ENCODE peak calls at places on chromosomes 13 and 19, in six cellular contexts. Y is EL; P is tibial artery; O is M059J; Z is CD8-positive, alpha-beta memory T cell; A is stimulated activated CD8-positive, alpha-beta memory T cell treated with anti-CD3 and anti-CD28 coated beads, Interleukin-15, amount 100 ng/mL, for 48 hours. D is an unnamed sample.

GRCh38 chr19:44530777-44531176 is 1.3 kb upstream of the CEACAM20 start:
- DNase-seq in Z (no peak), Y (peak), A (no peak), P (no peak), O (peak), D (no peak)

GRCh38 chr19:4288091-4288777 is 9.2 kb downstream of the SHD start:
- DNase-seq in A (no peak), Y (no peak), O (no peak), Z (no peak), P (no peak), D (no peak)

GRCh38 chr19:37995346-37995745 is 88.3 kb downstream of the SIPA1L3 start:
- DNase-seq in A (no peak), Y (no peak), Z (no peak), P (no peak), O (no peak), D (no peak)

GRCh38 chr19:34253711-34254551 is 423 bp upstream of the GARRE1 start:
- DNase-seq in O (no peak), P (peak), Z (no peak), A (no peak), Y (peak), D (peak)

GRCh38 chr13:110714798-110715394 is 1.4 kb downstream of the ING1 start:
- DNase-seq in Z (peak), A (peak), Y (no peak), O (no peak), P (peak), D (peak)

GRCh38 chr13:26785845-26786630 is 25.5 kb upstream of the GPR12 start:
- DNase-seq in O (peak), Z (peak), P (peak), Y (peak), A (peak), D (peak)

GRCh38 chr19:11422163-11423068 is 3.3 kb upstream of the RGL3 start:
- DNase-seq in O (no peak), Z (peak), A (peak), Y (peak), P (peak), D (peak)

GRCh38 chr13:21124853-21125252 is 51.5 kb downstream of the SKA3 start:
- DNase-seq in O (peak), P (no peak), Y (peak), Z (no peak), A (no peak), D (no peak)

GRCh38 chr13:44425815-44426078 is 52.1 kb downstream of the SERP2 start:
- DNase-seq in Y (no peak), A (no peak), P (no peak), Z (no peak), O (no peak), D (no peak)

GRCh38 chr13:66154354-66154753 is 1075.8 kb downstream of the PCDH9 start:
- DNase-seq in O (no peak), Z (no peak), Y (no peak), P (no peak), A (no peak), D (no peak)

GRCh38 chr19:756232-756631 is 5.3 kb downstream of the MISP start:
- DNase-seq in P (no peak), A (peak), O (peak), Y (peak), Z (no peak), D (peak)

GRCh38 chr13:95603887-95604533 is 40.5 kb downstream of the DZIP1 start:
- DNase-seq in O (peak), Z (no peak), Y (no peak), A (no peak), P (no peak), D (no peak)

GRCh38 chr13:52652980-52653303 is 306 bp downstream of the SUGT1 start:
- DNase-seq in P (no peak), A (no peak), O (no peak), Z (no peak), Y (no peak), D (no peak)

D was measured in Peyer's patch.